ENCODE peak calls at places on chromosome 11, in four cellular contexts. J is astrocyte of the spinal cord, G is left ventricle myocardium inferior, I is uterus. Q is an unnamed sample.

GRCh38 chr11:21514298-21514697 is 678.6 kb upstream of the ANO5 start:
- DNase-seq in J (no peak), G (no peak), I (no peak), Q (no peak)

GRCh38 chr11:28176231-28176853 is 68.2 kb downstream of the METTL15 start:
- DNase-seq in J (no peak), G (no peak), I (no peak), Q (no peak)

GRCh38 chr11:114263510-114264170 is 32.6 kb upstream of the NNMT start:
- DNase-seq in J (no peak), G (no peak), I (no peak), Q (no peak)

GRCh38 chr11:72969894-72970335 is 155.7 kb downstream of the ATG16L2 start:
- DNase-seq in J (peak; percentile 87), G (no peak), I (no peak), Q (peak; percentile 39)

GRCh38 chr11:12293486-12293885 is 83.9 kb upstream of the PARVA start:
- DNase-seq in J (no peak), G (no peak), I (no peak), Q (no peak)

GRCh38 chr11:68690671-68691401 is 6.5 kb downstream of the GAL start:
- DNase-seq in J (no peak), G (no peak), I (no peak), Q (no peak)

GRCh38 chr11:72534859-72535547 is 100.7 kb upstream of the CLPB start:
- DNase-seq in J (no peak), G (no peak), I (no peak), Q (no peak)

GRCh38 chr11:119051440-119052162 is 5.4 kb downstream of the HYOU1 start:
- DNase-seq in J (no peak), G (no peak), I (no peak), Q (no peak)

GRCh38 chr11:15148181-15148580 is 33.5 kb downstream of the INSC start:
- DNase-seq in J (peak; percentile 47), G (no peak), I (no peak), Q (no peak)

GRCh38 chr11:72295471-72295870 is 51.5 kb upstream of the PHOX2A start:
- DNase-seq in J (no peak), G (no peak), I (no peak), Q (no peak)

GRCh38 chr11:503179-503981 is 3.7 kb downstream of the RNH1 start:
- DNase-seq in J (peak; percentile 18), G (peak; percentile 59), I (peak; percentile 44), Q (peak; percentile 29)

Q was measured in Daoy.